ENCODE peak calls at places on chromosomes 5 and 9, in four cellular contexts. One of them, this sample, is unnamed.

GRCh38 chr9:124217839-124218437 is 39.8 kb upstream of the NEK6 start:
- DNase-seq in T-helper 1 cell: no peak
- DNase-seq in fibroblast of the aortic adventitia: no peak
- DNase-seq in NCI-H510A: no peak
- DNase-seq in this sample: no peak

GRCh38 chr9:70091553-70091952 is 47.9 kb downstream of the MAMDC2 start:
- DNase-seq in NCI-H510A: no peak
- DNase-seq in T-helper 1 cell: no peak
- DNase-seq in fibroblast of the aortic adventitia: no peak
- DNase-seq in this sample: no peak

GRCh38 chr5:6832994-6833393 is 119.8 kb downstream of the TENT4A start:
- DNase-seq in fibroblast of the aortic adventitia: no peak
- DNase-seq in NCI-H510A: no peak
- DNase-seq in T-helper 1 cell: no peak
- DNase-seq in this sample: no peak

GRCh38 chr5:171688696-171689495 is 96.7 kb upstream of the SMIM23 start:
- DNase-seq in fibroblast of the aortic adventitia: no peak
- DNase-seq in NCI-H510A: peak; percentile 33
- DNase-seq in T-helper 1 cell: no peak
- DNase-seq in this sample: no peak

GRCh38 chr9:128201441-128202369 is 1.5 kb upstream of the DNM1 start:
- DNase-seq in NCI-H510A: no peak
- DNase-seq in fibroblast of the aortic adventitia: no peak
- DNase-seq in T-helper 1 cell: no peak
- DNase-seq in this sample: no peak

GRCh38 chr5:174617910-174618309 is 106.5 kb upstream of the MSX2 start:
- DNase-seq in NCI-H510A: no peak
- DNase-seq in fibroblast of the aortic adventitia: no peak
- DNase-seq in T-helper 1 cell: no peak
- DNase-seq in this sample: no peak

GRCh38 chr9:129436751-129437625 is 183.9 kb downstream of the C9orf50 start:
- DNase-seq in NCI-H510A: no peak
- DNase-seq in fibroblast of the aortic adventitia: peak; percentile 78
- DNase-seq in T-helper 1 cell: peak; percentile 26
- DNase-seq in this sample: no peak

GRCh38 chr9:89642789-89643188 is 38.0 kb downstream of the GADD45G start:
- DNase-seq in T-helper 1 cell: no peak
- DNase-seq in fibroblast of the aortic adventitia: no peak
- DNase-seq in NCI-H510A: no peak
- DNase-seq in this sample: no peak

GRCh38 chr9:7402704-7403389 is 396.7 kb downstream of the DMAC1 start:
- DNase-seq in fibroblast of the aortic adventitia: no peak
- DNase-seq in NCI-H510A: no peak
- DNase-seq in T-helper 1 cell: no peak
- DNase-seq in this sample: no peak

GRCh38 chr5:15533124-15533893 is 33.3 kb downstream of the FBXL7 start:
- DNase-seq in NCI-H510A: no peak
- DNase-seq in fibroblast of the aortic adventitia: peak; percentile 92
- DNase-seq in T-helper 1 cell: no peak
- DNase-seq in this sample: no peak

This sample was measured in SHP77 treated with DMSO at 0.1 percent for 48 hours.